ENCODE peak calls at places on chromosomes 2 and 18, in eight cellular contexts. One of them, this sample, is unnamed. For H3K4me1, the result is how much of the 10 kb centered on the place peaks cover.

GRCh38 chr2:109059474-109060165 is 69.4 kb upstream of the SH3RF3 start:
- DNase-seq in esophagus squamous epithelium: no peak
- DNase-seq in Peyer's patch: no peak
- DNase-seq in astrocyte: no peak
- DNase-seq in pancreas: no peak
- DNase-seq in CD8-positive, alpha-beta T cell: peak
- DNase-seq in neural progenitor cell: no peak
- DNase-seq in thoracic aorta: no peak
- DNase-seq in this sample: no peak

GRCh38 chr2:219030177-219030940 is 11.0 kb downstream of the CFAP65 start:
- DNase-seq in CD8-positive, alpha-beta T cell: no peak
- DNase-seq in astrocyte: no peak
- DNase-seq in pancreas: no peak
- DNase-seq in thoracic aorta: no peak
- DNase-seq in neural progenitor cell: no peak
- DNase-seq in esophagus squamous epithelium: no peak
- DNase-seq in Peyer's patch: no peak
- DNase-seq in this sample: peak

GRCh38 chr18:13453714-13454113 is 235.2 kb downstream of the LDLRAD4 start:
- DNase-seq in neural progenitor cell: no peak
- DNase-seq in Peyer's patch: no peak
- DNase-seq in esophagus squamous epithelium: no peak
- DNase-seq in CD8-positive, alpha-beta T cell: no peak
- DNase-seq in pancreas: no peak
- DNase-seq in astrocyte: peak
- DNase-seq in thoracic aorta: no peak
- DNase-seq in this sample: no peak

GRCh38 chr18:2480536-2480935 is 90.8 kb downstream of the METTL4 start:
- DNase-seq in Peyer's patch: no peak
- DNase-seq in neural progenitor cell: no peak
- DNase-seq in CD8-positive, alpha-beta T cell: no peak
- DNase-seq in astrocyte: no peak
- DNase-seq in thoracic aorta: no peak
- DNase-seq in esophagus squamous epithelium: no peak
- DNase-seq in pancreas: no peak
- DNase-seq in this sample: no peak

GRCh38 chr2:84338069-84338468 is 121.0 kb downstream of the SUCLG1 start:
- DNase-seq in astrocyte: no peak
- DNase-seq in CD8-positive, alpha-beta T cell: no peak
- DNase-seq in esophagus squamous epithelium: no peak
- DNase-seq in neural progenitor cell: no peak
- DNase-seq in pancreas: no peak
- DNase-seq in thoracic aorta: no peak
- DNase-seq in Peyer's patch: no peak
- DNase-seq in this sample: no peak

GRCh38 chr2:157185828-157186227 is 71.7 kb upstream of the GALNT5 start:
- DNase-seq in Peyer's patch: no peak
- DNase-seq in thoracic aorta: no peak
- DNase-seq in pancreas: no peak
- DNase-seq in astrocyte: peak
- DNase-seq in esophagus squamous epithelium: no peak
- DNase-seq in CD8-positive, alpha-beta T cell: no peak
- DNase-seq in neural progenitor cell: no peak
- DNase-seq in this sample: no peak

GRCh38 chr2:86038291-86039081 is 67.2 kb downstream of the POLR1A start:
- DNase-seq in pancreas: no peak
- DNase-seq in CD8-positive, alpha-beta T cell: peak
- DNase-seq in esophagus squamous epithelium: no peak
- DNase-seq in neural progenitor cell: no peak
- DNase-seq in astrocyte: peak
- DNase-seq in Peyer's patch: peak
- DNase-seq in thoracic aorta: no peak
- DNase-seq in this sample: peak

GRCh38 chr2:166593403-166593802 is 99.4 kb upstream of the SCN7A start:
- DNase-seq in thoracic aorta: no peak
- DNase-seq in CD8-positive, alpha-beta T cell: no peak
- DNase-seq in neural progenitor cell: no peak
- DNase-seq in Peyer's patch: no peak
- DNase-seq in esophagus squamous epithelium: no peak
- DNase-seq in astrocyte: peak
- DNase-seq in pancreas: no peak
- DNase-seq in this sample: no peak

GRCh38 chr2:105744909-105745853 is at the start of gene NCK2:
- DNase-seq in esophagus squamous epithelium: no peak
- DNase-seq in astrocyte: no peak
- DNase-seq in pancreas: peak
- DNase-seq in CD8-positive, alpha-beta T cell: peak
- DNase-seq in thoracic aorta: no peak
- DNase-seq in Peyer's patch: peak
- DNase-seq in neural progenitor cell: peak
- DNase-seq in this sample: peak

GRCh38 chr2:36951030-36951518 is 15.3 kb downstream of the STRN start:
- DNase-seq in pancreas: no peak
- DNase-seq in esophagus squamous epithelium: no peak
- DNase-seq in thoracic aorta: no peak
- DNase-seq in CD8-positive, alpha-beta T cell: no peak
- DNase-seq in Peyer's patch: no peak
- DNase-seq in neural progenitor cell: no peak
- DNase-seq in astrocyte: no peak
- DNase-seq in this sample: no peak

GRCh38 chr18:60019463-60019840 is 119.7 kb downstream of the PMAIP1 start:
- DNase-seq in Peyer's patch: no peak
- DNase-seq in esophagus squamous epithelium: no peak
- DNase-seq in CD8-positive, alpha-beta T cell: no peak
- DNase-seq in thoracic aorta: no peak
- DNase-seq in pancreas: no peak
- DNase-seq in astrocyte: peak
- DNase-seq in neural progenitor cell: peak
- DNase-seq in this sample: no peak

GRCh38 chr2:217645891-217646290 is 356.9 kb downstream of the TNS1 start:
- DNase-seq in pancreas: no peak
- DNase-seq in astrocyte: no peak
- DNase-seq in CD8-positive, alpha-beta T cell: no peak
- DNase-seq in neural progenitor cell: no peak
- DNase-seq in esophagus squamous epithelium: no peak
- DNase-seq in Peyer's patch: no peak
- DNase-seq in thoracic aorta: no peak
- DNase-seq in this sample: no peak

GRCh38 chr18:72675394-72675793 is 131.3 kb upstream of the CBLN2 start:
- DNase-seq in Peyer's patch: no peak
- DNase-seq in neural progenitor cell: peak
- DNase-seq in esophagus squamous epithelium: no peak
- DNase-seq in astrocyte: peak
- DNase-seq in thoracic aorta: no peak
- DNase-seq in CD8-positive, alpha-beta T cell: no peak
- DNase-seq in pancreas: no peak
- DNase-seq in this sample: no peak

GRCh38 chr18:45014047-45014501 is 333.4 kb downstream of the SETBP1 start:
- DNase-seq in astrocyte: peak
- DNase-seq in neural progenitor cell: peak
- DNase-seq in CD8-positive, alpha-beta T cell: no peak
- DNase-seq in thoracic aorta: no peak
- DNase-seq in esophagus squamous epithelium: no peak
- DNase-seq in pancreas: peak
- DNase-seq in Peyer's patch: no peak
- DNase-seq in this sample: no peak

GRCh38 chr2:191631754-191632153 is 46.2 kb upstream of the NABP1 start:
- DNase-seq in esophagus squamous epithelium: no peak
- DNase-seq in neural progenitor cell: no peak
- DNase-seq in astrocyte: no peak
- DNase-seq in CD8-positive, alpha-beta T cell: no peak
- DNase-seq in thoracic aorta: no peak
- DNase-seq in Peyer's patch: no peak
- DNase-seq in pancreas: no peak
- DNase-seq in this sample: peak

GRCh38 chr2:22673501-22673900 is 711.5 kb upstream of the KLHL29 start:
- DNase-seq in neural progenitor cell: no peak
- DNase-seq in CD8-positive, alpha-beta T cell: no peak
- DNase-seq in pancreas: no peak
- DNase-seq in esophagus squamous epithelium: no peak
- DNase-seq in astrocyte: no peak
- DNase-seq in thoracic aorta: no peak
- DNase-seq in Peyer's patch: no peak
- DNase-seq in this sample: no peak

GRCh38 chr18:25651553-25651952 is 299.6 kb upstream of the ZNF521 start:
- DNase-seq in Peyer's patch: no peak
- DNase-seq in pancreas: no peak
- DNase-seq in thoracic aorta: no peak
- DNase-seq in neural progenitor cell: no peak
- DNase-seq in esophagus squamous epithelium: no peak
- DNase-seq in astrocyte: peak
- DNase-seq in CD8-positive, alpha-beta T cell: no peak
- DNase-seq in this sample: no peak

GRCh38 chr2:15753811-15754702 is 162.4 kb downstream of the DDX1 start:
- DNase-seq in astrocyte: no peak
- DNase-seq in Peyer's patch: no peak
- DNase-seq in CD8-positive, alpha-beta T cell: no peak
- DNase-seq in neural progenitor cell: no peak
- DNase-seq in thoracic aorta: no peak
- DNase-seq in pancreas: no peak
- DNase-seq in esophagus squamous epithelium: no peak
- DNase-seq in this sample: no peak

GRCh38 chr18:48238206-48238605 is 171.0 kb downstream of the ZBTB7C start:
- DNase-seq in CD8-positive, alpha-beta T cell: no peak
- DNase-seq in pancreas: no peak
- DNase-seq in thoracic aorta: no peak
- DNase-seq in astrocyte: peak
- DNase-seq in Peyer's patch: no peak
- DNase-seq in esophagus squamous epithelium: no peak
- DNase-seq in neural progenitor cell: no peak
- DNase-seq in this sample: no peak

GRCh38 chr2:25341753-25342371 is at the start of gene DNMT3A:
- DNase-seq in pancreas: peak
- DNase-seq in Peyer's patch: peak
- DNase-seq in esophagus squamous epithelium: no peak
- DNase-seq in neural progenitor cell: peak
- DNase-seq in astrocyte: peak
- DNase-seq in thoracic aorta: no peak
- DNase-seq in CD8-positive, alpha-beta T cell: peak
- DNase-seq in this sample: peak

GRCh38 chr2:188978291-188979081 is 4.3 kb downstream of the COL3A1 start:
- DNase-seq in CD8-positive, alpha-beta T cell: no peak
- DNase-seq in astrocyte: peak
- DNase-seq in pancreas: no peak
- DNase-seq in neural progenitor cell: peak
- DNase-seq in Peyer's patch: no peak
- DNase-seq in esophagus squamous epithelium: no peak
- DNase-seq in thoracic aorta: no peak
- DNase-seq in this sample: no peak
- TF ChIP-seq CTCF in CD8-positive, alpha-beta T cell: no peak
- TF ChIP-seq CTCF in astrocyte: peak
- TF ChIP-seq CTCF in pancreas: no peak
- TF ChIP-seq CTCF in neural progenitor cell: peak
- TF ChIP-seq CTCF in Peyer's patch: no peak
- TF ChIP-seq CTCF in esophagus squamous epithelium: no peak
- TF ChIP-seq CTCF in thoracic aorta: no peak
- TF ChIP-seq CTCF in this sample: peak

DNA sequence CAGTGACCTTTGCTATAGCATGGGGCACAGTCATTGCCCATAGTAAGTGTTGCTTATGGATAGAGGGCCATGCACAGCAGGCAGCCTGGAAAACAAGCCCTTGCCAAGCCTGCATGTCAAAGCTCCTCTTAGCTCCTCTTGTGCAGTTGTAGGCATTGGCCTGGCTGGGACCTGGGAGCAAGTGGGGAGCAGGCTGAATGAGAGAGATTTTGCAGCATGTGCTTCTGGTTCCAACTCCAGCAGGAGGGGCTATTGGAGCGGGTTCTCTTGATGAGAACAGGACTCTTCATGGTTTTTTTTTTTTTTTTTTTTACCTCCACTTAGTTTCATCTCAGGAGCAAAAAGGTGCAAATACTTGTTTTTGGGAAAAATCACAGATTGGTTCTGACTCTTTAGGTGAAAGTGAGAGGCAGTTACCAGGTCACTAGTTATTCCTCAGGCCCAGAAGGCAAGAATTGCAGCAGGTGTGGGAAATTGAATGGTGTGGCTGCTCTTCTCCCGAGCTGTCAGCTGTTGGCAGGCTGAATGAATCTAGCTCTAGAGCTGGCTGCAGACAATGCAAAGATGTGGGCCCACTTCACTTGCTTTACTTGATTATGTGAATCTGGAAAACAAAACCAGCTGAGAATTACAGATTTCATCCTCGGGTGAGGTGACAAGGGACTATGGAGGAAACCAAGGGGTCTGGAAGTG is 95.9 kb downstream of the MAP4K4 start:
- DNase-seq in Peyer's patch: no peak
- DNase-seq in astrocyte: no peak
- DNase-seq in neural progenitor cell: peak
- DNase-seq in esophagus squamous epithelium: no peak
- DNase-seq in CD8-positive, alpha-beta T cell: no peak
- DNase-seq in thoracic aorta: no peak
- DNase-seq in pancreas: no peak
- DNase-seq in this sample: no peak
- H3K4me1 ChIP-seq in Peyer's patch: under half
- H3K4me1 ChIP-seq in astrocyte: under half
- H3K4me1 ChIP-seq in neural progenitor cell: under half
- H3K4me1 ChIP-seq in esophagus squamous epithelium: under half
- H3K4me1 ChIP-seq in CD8-positive, alpha-beta T cell: under half
- H3K4me1 ChIP-seq in thoracic aorta: under half
- H3K4me1 ChIP-seq in pancreas: under half
- H3K4me1 ChIP-seq in this sample: under half

DNA sequence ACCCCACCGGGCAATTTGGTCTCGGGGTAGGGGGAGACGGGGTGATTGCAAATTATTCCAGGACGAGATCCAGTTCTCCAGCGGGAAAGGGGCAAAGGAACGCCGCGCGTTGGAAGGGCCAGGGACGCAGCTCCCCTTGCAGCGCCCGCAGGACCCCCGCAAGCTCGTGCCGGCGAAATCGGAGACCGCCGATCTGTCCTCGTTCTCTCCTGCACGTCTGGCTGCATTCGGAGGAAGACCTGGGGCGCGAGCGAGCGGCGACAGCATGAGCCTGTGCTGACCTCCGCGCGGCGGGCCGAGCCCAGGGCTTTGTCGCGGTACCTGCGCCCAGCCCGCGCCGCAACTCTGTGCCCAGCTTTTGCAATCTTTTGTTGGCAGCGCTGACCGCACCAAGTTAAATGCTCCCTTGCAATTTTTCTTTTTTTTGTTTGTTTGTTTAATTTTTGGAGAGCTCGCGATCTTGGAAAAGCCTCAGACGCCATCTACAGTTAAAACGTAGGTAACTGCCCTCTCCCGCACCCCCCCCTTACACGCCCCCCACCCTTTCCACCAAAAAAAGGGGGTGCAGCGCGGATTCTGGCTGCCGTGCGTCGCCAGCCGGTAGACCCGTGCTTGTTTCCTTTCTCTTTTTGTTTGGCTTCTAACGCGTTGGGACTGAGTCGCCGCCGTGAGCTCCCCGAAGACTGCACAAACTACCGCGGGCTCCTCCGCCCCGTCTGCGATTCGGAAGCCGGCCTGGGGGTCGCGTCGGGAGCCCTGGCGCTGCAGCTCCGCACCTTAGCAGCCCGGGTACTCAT is 653 bp downstream of the TRIB2 start:
- DNase-seq in CD8-positive, alpha-beta T cell: peak
- DNase-seq in Peyer's patch: peak
- DNase-seq in astrocyte: peak
- DNase-seq in thoracic aorta: no peak
- DNase-seq in esophagus squamous epithelium: peak
- DNase-seq in neural progenitor cell: peak
- DNase-seq in pancreas: peak
- DNase-seq in this sample: peak
- TF ChIP-seq CTCF in CD8-positive, alpha-beta T cell: peak
- TF ChIP-seq CTCF in Peyer's patch: peak
- TF ChIP-seq CTCF in astrocyte: no peak
- TF ChIP-seq CTCF in thoracic aorta: peak
- TF ChIP-seq CTCF in esophagus squamous epithelium: peak
- TF ChIP-seq CTCF in neural progenitor cell: peak
- TF ChIP-seq CTCF in pancreas: peak
- TF ChIP-seq CTCF in this sample: peak

GRCh38 chr2:33136056-33136455 is 189.3 kb downstream of the LTBP1 start:
- DNase-seq in pancreas: no peak
- DNase-seq in Peyer's patch: no peak
- DNase-seq in CD8-positive, alpha-beta T cell: no peak
- DNase-seq in thoracic aorta: no peak
- DNase-seq in neural progenitor cell: no peak
- DNase-seq in astrocyte: no peak
- DNase-seq in esophagus squamous epithelium: no peak
- DNase-seq in this sample: no peak
- H3K4me1 ChIP-seq in pancreas: under half
- H3K4me1 ChIP-seq in Peyer's patch: under half
- H3K4me1 ChIP-seq in CD8-positive, alpha-beta T cell: under half
- H3K4me1 ChIP-seq in thoracic aorta: under half
- H3K4me1 ChIP-seq in neural progenitor cell: under half
- H3K4me1 ChIP-seq in astrocyte: under half
- H3K4me1 ChIP-seq in esophagus squamous epithelium: under half
- H3K4me1 ChIP-seq in this sample: under half

This sample was measured in upper lobe of right lung.